ENCODE peak calls at places on chromosomes 2 and 18, in six cellular contexts. One of them, this sample, is unnamed.

GRCh38 chr2:55743583-55743982 is 49.9 kb upstream of the PNPT1 start:
- DNase-seq in OCI-LY7: no peak
- DNase-seq in RWPE1: no peak
- DNase-seq in fibroblast of mammary gland: peak
- DNase-seq in thyroid gland: no peak
- DNase-seq in mesothelial cell of epicardium: no peak
- DNase-seq in this sample: no peak

GRCh38 chr2:85868837-85869236 is 20.0 kb downstream of the ST3GAL5 start:
- DNase-seq in OCI-LY7: no peak
- DNase-seq in RWPE1: no peak
- DNase-seq in mesothelial cell of epicardium: no peak
- DNase-seq in thyroid gland: no peak
- DNase-seq in fibroblast of mammary gland: no peak
- DNase-seq in this sample: no peak

GRCh38 chr2:75547345-75548035 is 13.2 kb downstream of the EVA1A start:
- DNase-seq in fibroblast of mammary gland: peak
- DNase-seq in thyroid gland: no peak
- DNase-seq in mesothelial cell of epicardium: no peak
- DNase-seq in OCI-LY7: no peak
- DNase-seq in RWPE1: no peak
- DNase-seq in this sample: no peak

GRCh38 chr2:234003972-234004617 is 46.4 kb upstream of the SPP2 start:
- DNase-seq in OCI-LY7: no peak
- DNase-seq in RWPE1: peak
- DNase-seq in fibroblast of mammary gland: peak
- DNase-seq in thyroid gland: no peak
- DNase-seq in mesothelial cell of epicardium: no peak
- DNase-seq in this sample: no peak

GRCh38 chr2:176088048-176088936 is 4.2 kb upstream of the HOXD13 start:
- DNase-seq in mesothelial cell of epicardium: no peak
- DNase-seq in fibroblast of mammary gland: peak
- DNase-seq in OCI-LY7: no peak
- DNase-seq in RWPE1: peak
- DNase-seq in thyroid gland: peak
- DNase-seq in this sample: peak

GRCh38 chr18:35029103-35029502 is 12.1 kb upstream of the MAPRE2 start:
- DNase-seq in fibroblast of mammary gland: peak
- DNase-seq in thyroid gland: no peak
- DNase-seq in mesothelial cell of epicardium: no peak
- DNase-seq in OCI-LY7: no peak
- DNase-seq in RWPE1: no peak
- DNase-seq in this sample: no peak

GRCh38 chr2:167140767-167141166 is 252.5 kb downstream of the XIRP2 start:
- DNase-seq in mesothelial cell of epicardium: no peak
- DNase-seq in OCI-LY7: no peak
- DNase-seq in thyroid gland: no peak
- DNase-seq in fibroblast of mammary gland: peak
- DNase-seq in RWPE1: peak
- DNase-seq in this sample: no peak

GRCh38 chr2:102045697-102046096 is 53.9 kb downstream of the IL1R2 start:
- DNase-seq in thyroid gland: no peak
- DNase-seq in fibroblast of mammary gland: no peak
- DNase-seq in mesothelial cell of epicardium: no peak
- DNase-seq in OCI-LY7: no peak
- DNase-seq in RWPE1: no peak
- DNase-seq in this sample: no peak

GRCh38 chr18:54774971-54775665 is 53.2 kb upstream of the RAB27B start:
- DNase-seq in OCI-LY7: no peak
- DNase-seq in mesothelial cell of epicardium: no peak
- DNase-seq in RWPE1: no peak
- DNase-seq in thyroid gland: no peak
- DNase-seq in fibroblast of mammary gland: no peak
- DNase-seq in this sample: no peak

DNA sequence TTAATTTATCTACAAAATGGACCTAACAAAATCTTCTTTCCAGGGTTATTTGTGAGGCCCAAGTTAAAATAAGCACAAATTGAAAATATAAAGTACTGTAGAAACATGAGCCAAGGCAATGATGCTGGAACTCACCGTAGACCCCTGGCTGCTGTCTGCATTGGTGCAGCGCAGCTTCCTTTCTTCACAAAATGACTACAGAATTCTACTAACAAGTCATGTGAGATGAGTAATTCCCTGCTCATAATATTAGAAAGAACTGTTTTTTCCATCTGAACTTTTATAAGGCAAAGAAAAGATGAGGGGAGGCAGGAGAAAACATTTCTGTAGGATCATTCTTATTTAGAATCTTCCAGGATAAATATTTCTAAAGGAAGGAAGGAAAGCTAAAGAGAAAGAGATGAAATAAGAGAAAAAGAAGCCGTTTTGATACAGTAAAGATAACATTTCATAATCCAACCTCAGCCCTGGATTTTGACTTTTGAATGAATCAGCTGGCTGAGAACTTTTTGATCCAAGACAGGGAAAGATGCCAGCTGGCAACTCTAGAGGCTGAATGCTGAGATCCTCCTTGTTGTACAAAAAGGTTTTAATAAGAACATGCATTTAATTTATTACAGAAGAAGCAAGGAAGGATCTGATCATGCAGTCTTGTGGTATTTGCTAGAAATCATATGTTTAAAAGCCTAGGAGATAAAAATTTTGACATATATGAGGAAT is 183.9 kb upstream of the KLHL14 start:
- DNase-seq in OCI-LY7: peak
- DNase-seq in fibroblast of mammary gland: peak
- DNase-seq in thyroid gland: peak
- DNase-seq in RWPE1: peak
- DNase-seq in mesothelial cell of epicardium: no peak
- DNase-seq in this sample: no peak
- TF ChIP-seq CTCF in OCI-LY7: peak
- TF ChIP-seq CTCF in fibroblast of mammary gland: peak
- TF ChIP-seq CTCF in thyroid gland: no peak
- TF ChIP-seq CTCF in RWPE1: no peak
- TF ChIP-seq CTCF in mesothelial cell of epicardium: no peak
- TF ChIP-seq CTCF in this sample: no peak

GRCh38 chr2:131047275-131047652 is 46.0 kb downstream of the FAM168B start:
- DNase-seq in thyroid gland: no peak
- DNase-seq in OCI-LY7: no peak
- DNase-seq in RWPE1: no peak
- DNase-seq in mesothelial cell of epicardium: no peak
- DNase-seq in fibroblast of mammary gland: no peak
- DNase-seq in this sample: no peak
- TF ChIP-seq CTCF in thyroid gland: no peak
- TF ChIP-seq CTCF in OCI-LY7: no peak
- TF ChIP-seq CTCF in RWPE1: no peak
- TF ChIP-seq CTCF in mesothelial cell of epicardium: no peak
- TF ChIP-seq CTCF in fibroblast of mammary gland: no peak
- TF ChIP-seq CTCF in this sample: no peak

DNA sequence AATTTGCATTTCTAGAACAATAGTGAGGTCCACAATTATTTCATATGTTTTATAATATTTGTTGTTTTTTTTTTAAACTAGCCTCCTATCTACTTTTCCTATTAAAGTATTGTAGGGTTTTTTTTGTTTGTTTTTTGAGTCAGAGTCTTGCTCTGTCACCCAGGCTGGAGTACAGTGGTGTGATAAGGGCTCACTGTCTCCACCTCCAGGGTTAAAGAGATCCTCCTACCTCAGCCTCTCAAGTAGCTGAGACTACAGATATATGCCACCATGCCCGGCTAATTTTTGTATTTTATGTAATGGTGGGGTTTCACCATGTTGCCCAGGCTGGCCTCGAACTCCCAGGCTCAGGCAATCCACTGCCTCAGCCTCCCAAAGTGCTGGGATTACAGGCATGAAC is 122.5 kb downstream of the SLC39A10 start:
- DNase-seq in mesothelial cell of epicardium: no peak
- DNase-seq in fibroblast of mammary gland: peak
- DNase-seq in OCI-LY7: no peak
- DNase-seq in RWPE1: no peak
- DNase-seq in thyroid gland: no peak
- DNase-seq in this sample: no peak
- TF ChIP-seq CTCF in mesothelial cell of epicardium: no peak
- TF ChIP-seq CTCF in fibroblast of mammary gland: no peak
- TF ChIP-seq CTCF in OCI-LY7: peak
- TF ChIP-seq CTCF in RWPE1: no peak
- TF ChIP-seq CTCF in thyroid gland: no peak
- TF ChIP-seq CTCF in this sample: no peak

DNA sequence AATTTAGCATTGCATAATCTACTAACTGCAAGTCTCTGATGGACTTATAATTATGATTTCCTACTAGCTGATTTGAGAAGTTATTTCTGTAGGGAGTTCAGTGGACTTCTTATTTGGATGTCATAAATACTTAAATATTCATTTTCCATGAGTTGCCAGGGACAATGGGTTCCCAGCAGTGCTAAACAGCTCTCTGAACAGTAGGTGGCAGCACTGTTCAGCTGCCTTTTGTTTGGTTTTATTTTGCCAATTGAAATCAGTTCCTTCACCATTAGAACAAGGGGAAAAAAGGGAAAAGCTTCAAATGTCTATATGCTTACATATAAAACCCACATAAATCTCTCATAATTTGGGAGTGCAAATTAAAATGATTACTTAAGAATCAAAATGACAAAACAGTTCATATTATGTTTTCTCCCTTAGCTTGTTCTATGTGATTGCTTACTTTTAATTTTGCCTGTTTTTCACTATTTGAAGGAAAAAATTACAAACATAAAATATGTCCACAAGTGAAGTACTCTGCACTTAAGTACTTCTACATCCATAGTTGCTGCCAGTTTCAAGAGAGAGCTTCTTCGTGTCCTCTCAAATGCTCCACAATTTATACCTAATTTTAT is 898.9 kb downstream of the CPS1 start:
- DNase-seq in thyroid gland: peak
- DNase-seq in mesothelial cell of epicardium: no peak
- DNase-seq in RWPE1: peak
- DNase-seq in OCI-LY7: peak
- DNase-seq in fibroblast of mammary gland: peak
- DNase-seq in this sample: peak
- TF ChIP-seq CTCF in thyroid gland: peak
- TF ChIP-seq CTCF in mesothelial cell of epicardium: peak
- TF ChIP-seq CTCF in RWPE1: peak
- TF ChIP-seq CTCF in OCI-LY7: peak
- TF ChIP-seq CTCF in fibroblast of mammary gland: peak
- TF ChIP-seq CTCF in this sample: peak

This sample was measured in GM10248.